ENCODE peak calls at places on chromosomes 12 and 14, in six cellular contexts. Y, A, J, P, D and C are unnamed samples.

GRCh38 chr14:79395061-79395460 is 816.2 kb downstream of the DIO2 start:
- DNase-seq in D (no peak), Y (peak; percentile 73), P (no peak), J (no peak), A (no peak), C (no peak)

GRCh38 chr14:105089746-105090492 is 24.7 kb upstream of the GPR132 start:
- DNase-seq in P (no peak), D (no peak), A (no peak), Y (no peak), J (no peak), C (no peak)

GRCh38 chr12:52004042-52004648 is 2.6 kb upstream of the TAMALIN start:
- DNase-seq in D (peak; percentile 41), P (peak; percentile 36), J (no peak), Y (peak; percentile 39), A (no peak), C (peak; percentile 74)

GRCh38 chr12:65657635-65658034 is 166.6 kb upstream of the HMGA2 start:
- DNase-seq in J (no peak), Y (peak; percentile 64), D (peak; percentile 71), A (no peak), P (no peak), C (peak; percentile 64)

GRCh38 chr14:91935621-91936020 is 11.9 kb downstream of the FBLN5 start:
- DNase-seq in A (no peak), D (no peak), J (no peak), Y (no peak), P (no peak), C (peak; percentile 50)

GRCh38 chr14:70622111-70622712 is 19.5 kb upstream of the TTC9 start:
- DNase-seq in J (peak; percentile 38), Y (peak; percentile 25), D (peak; percentile 51), P (peak; percentile 47), A (no peak), C (peak; percentile 65)

GRCh38 chr12:33439587-33440011 is at the start of gene SYT10:
- DNase-seq in D (no peak), Y (peak; percentile 8), J (no peak), P (no peak), A (no peak), C (peak; percentile 32)

GRCh38 chr14:84152452-84152851 is 1377.5 kb upstream of the FLRT2 start:
- DNase-seq in Y (no peak), J (no peak), A (no peak), D (no peak), P (no peak), C (no peak)

GRCh38 chr14:76763362-76764041 is 2.2 kb downstream of the VASH1 start:
- DNase-seq in A (no peak), J (no peak), P (no peak), Y (peak; percentile 54), D (no peak), C (no peak)

GRCh38 chr12:57637364-57637763 is 4.4 kb upstream of the B4GALNT1 start:
- DNase-seq in A (no peak), J (no peak), P (no peak), D (no peak), Y (no peak), C (no peak)

GRCh38 chr12:22334696-22335290 is at the start of gene ST8SIA1:
- DNase-seq in D (peak; percentile 42), J (peak; percentile 45), P (peak; percentile 51), Y (no peak), A (peak; percentile 49), C (peak; percentile 58)

GRCh38 chr14:22887260-22887989 is 4.4 kb downstream of the REM2 start:
- DNase-seq in A (no peak), P (peak; percentile 96), D (no peak), J (peak; percentile 44), Y (peak; percentile 79), C (peak; percentile 94)

GRCh38 chr14:35390577-35391387 is 13.8 kb downstream of the NFKBIA start:
- DNase-seq in J (no peak), D (peak; percentile 35), Y (peak; percentile 74), A (no peak), P (no peak), C (peak; percentile 68)

GRCh38 chr12:62832027-62832426 is 102.9 kb downstream of the PPM1H start:
- DNase-seq in D (no peak), A (no peak), Y (no peak), P (no peak), J (no peak), C (no peak)

GRCh38 chr14:55733609-55734008 is 153.6 kb downstream of the KTN1 start:
- DNase-seq in Y (no peak), A (no peak), J (no peak), D (no peak), P (no peak), C (no peak)

GRCh38 chr12:54010972-54011664 is 2.3 kb downstream of the HOXC8 start:
- DNase-seq in D (no peak), J (no peak), P (no peak), A (no peak), Y (no peak), C (no peak)

GRCh38 chr12:20822925-20823324 is 12.4 kb downstream of the SLCO1B3 start:
- DNase-seq in Y (no peak), D (no peak), P (no peak), A (no peak), J (no peak), C (no peak)

GRCh38 chr14:81353691-81354323 is 46.3 kb downstream of the STON2 start:
- DNase-seq in P (no peak), Y (no peak), A (no peak), J (no peak), D (no peak), C (no peak)

GRCh38 chr14:88856786-88857366 is 32.4 kb downstream of the TTC8 start:
- DNase-seq in P (no peak), D (no peak), Y (peak; percentile 53), J (no peak), A (no peak), C (no peak)

GRCh38 chr14:106518054-106518943 is 991.9 kb downstream of the TMEM121 start:
- DNase-seq in A (peak; percentile 72), J (peak; percentile 82), Y (no peak), D (peak; percentile 21), P (no peak), C (no peak)

GRCh38 chr14:90484291-90484690 is 87.5 kb downstream of the CALM1 start:
- DNase-seq in A (no peak), D (no peak), P (no peak), Y (no peak), J (no peak), C (no peak)

GRCh38 chr12:40233741-40234367 is 9.1 kb downstream of the LRRK2 start:
- DNase-seq in Y (no peak), D (no peak), A (no peak), P (no peak), J (no peak), C (no peak)

GRCh38 chr12:106598003-106598402 is 15.2 kb downstream of the RFX4 start:
- DNase-seq in J (no peak), Y (peak; percentile 13), P (no peak), D (peak; percentile 43), A (no peak), C (no peak)

GRCh38 chr12:50353869-50354593 is 42.4 kb downstream of the FAM186A start:
- DNase-seq in D (no peak), P (no peak), A (no peak), Y (peak; percentile 20), J (no peak), C (no peak)

GRCh38 chr14:66066991-66067788 is 419.0 kb upstream of the CCDC196 start:
- DNase-seq in P (no peak), D (no peak), A (no peak), Y (peak; percentile 20), J (no peak), C (no peak)

GRCh38 chr14:22556021-22556989 is 32.7 kb downstream of the DAD1 start:
- DNase-seq in A (peak; percentile 80), J (peak; percentile 98), D (peak; percentile 100), Y (peak; percentile 97), P (no peak), C (peak; percentile 94)

GRCh38 chr14:65070710-65071033 is 31.6 kb downstream of the MAX start:
- DNase-seq in J (no peak), D (no peak), A (no peak), Y (no peak), P (no peak), C (peak; percentile 54)

GRCh38 chr14:29352681-29353080 is 575.0 kb downstream of the PRKD1 start:
- DNase-seq in Y (no peak), P (no peak), A (no peak), J (no peak), D (no peak), C (no peak)

GRCh38 chr14:90546767-90547166 is 149.9 kb downstream of the CALM1 start:
- DNase-seq in J (no peak), A (peak; percentile 30), P (no peak), Y (no peak), D (no peak), C (no peak)

GRCh38 chr12:53219956-53220856 is 11.8 kb downstream of the RARG start:
- DNase-seq in J (peak; percentile 80), A (peak; percentile 88), D (peak; percentile 66), P (peak; percentile 64), Y (peak; percentile 82), C (peak; percentile 62)

GRCh38 chr12:69630191-69630590 is 19.5 kb upstream of the LRRC10 start:
- DNase-seq in D (no peak), J (no peak), A (no peak), P (peak; percentile 27), Y (no peak), C (peak; percentile 29)

GRCh38 chr12:1093166-1093751 is 102.2 kb downstream of the ERC1 start:
- DNase-seq in A (no peak), P (peak; percentile 72), J (no peak), Y (peak; percentile 54), D (peak; percentile 57), C (peak; percentile 53)

GRCh38 chr12:1594295-1595025 is at the start of gene FBXL14:
- DNase-seq in D (peak; percentile 78), Y (peak; percentile 88), J (peak; percentile 86), P (peak; percentile 88), A (peak; percentile 93), C (peak; percentile 85)

GRCh38 chr14:38855513-38855912 is 247.5 kb downstream of the SEC23A start:
- DNase-seq in P (no peak), J (no peak), A (no peak), D (no peak), Y (no peak), C (no peak)

GRCh38 chr14:32013083-32013482 is 64.0 kb upstream of the ARHGAP5 start:
- DNase-seq in P (no peak), J (no peak), Y (no peak), D (no peak), A (no peak), C (no peak)

GRCh38 chr12:122793685-122794106 is 19.3 kb downstream of the CCDC62 start:
- DNase-seq in Y (peak; percentile 45), P (peak; percentile 70), J (no peak), D (peak; percentile 50), A (peak; percentile 14), C (peak; percentile 68)

GRCh38 chr12:13606290-13606689 is 375.1 kb downstream of the GRIN2B start:
- DNase-seq in A (no peak), J (no peak), P (no peak), D (no peak), Y (no peak), C (no peak)

GRCh38 chr12:122987086-122987951 is 6.8 kb downstream of the ARL6IP4 start:
- DNase-seq in D (no peak), Y (no peak), A (no peak), P (no peak), J (no peak), C (no peak)

GRCh38 chr14:105930572-105930971 is 404.2 kb downstream of the TMEM121 start:
- DNase-seq in Y (no peak), A (no peak), D (no peak), J (no peak), P (no peak), C (no peak)